ENCODE peak calls at places on chromosome 18, in seven cellular contexts. One of them, this sample, is unnamed.

GRCh38 chr18:10822457-10822856 is 296.6 kb downstream of the NAPG start:
- DNase-seq in NCI-H2081: no peak
- DNase-seq in CD8-positive, alpha-beta memory T cell: no peak
- DNase-seq in left ventricle myocardium superior: no peak
- DNase-seq in 8988T: no peak
- DNase-seq in SK-N-MC: peak
- DNase-seq in DMS53: no peak
- DNase-seq in this sample: no peak

GRCh38 chr18:62523631-62524442 is 1.0 kb downstream of the ZCCHC2 start:
- DNase-seq in NCI-H2081: peak
- DNase-seq in CD8-positive, alpha-beta memory T cell: peak
- DNase-seq in left ventricle myocardium superior: peak
- DNase-seq in 8988T: peak
- DNase-seq in SK-N-MC: no peak
- DNase-seq in DMS53: peak
- DNase-seq in this sample: no peak

GRCh38 chr18:48100168-48100495 is 169.7 kb upstream of the SMAD2 start:
- DNase-seq in NCI-H2081: no peak
- DNase-seq in CD8-positive, alpha-beta memory T cell: no peak
- DNase-seq in left ventricle myocardium superior: no peak
- DNase-seq in 8988T: no peak
- DNase-seq in SK-N-MC: no peak
- DNase-seq in DMS53: no peak
- DNase-seq in this sample: no peak

GRCh38 chr18:78734614-78734945 is 245.0 kb upstream of the SALL3 start:
- DNase-seq in NCI-H2081: no peak
- DNase-seq in CD8-positive, alpha-beta memory T cell: no peak
- DNase-seq in left ventricle myocardium superior: no peak
- DNase-seq in 8988T: no peak
- DNase-seq in SK-N-MC: no peak
- DNase-seq in DMS53: no peak
- DNase-seq in this sample: no peak

GRCh38 chr18:23239885-23240608 is 104.8 kb downstream of the CABLES1 start:
- DNase-seq in NCI-H2081: no peak
- DNase-seq in CD8-positive, alpha-beta memory T cell: no peak
- DNase-seq in left ventricle myocardium superior: no peak
- DNase-seq in 8988T: no peak
- DNase-seq in SK-N-MC: no peak
- DNase-seq in DMS53: no peak
- DNase-seq in this sample: no peak

GRCh38 chr18:22475426-22476100 is 57.8 kb upstream of the CTAGE1 start:
- DNase-seq in NCI-H2081: no peak
- DNase-seq in CD8-positive, alpha-beta memory T cell: no peak
- DNase-seq in left ventricle myocardium superior: no peak
- DNase-seq in 8988T: no peak
- DNase-seq in SK-N-MC: no peak
- DNase-seq in DMS53: no peak
- DNase-seq in this sample: no peak

GRCh38 chr18:13300796-13301195 is 82.2 kb downstream of the LDLRAD4 start:
- DNase-seq in NCI-H2081: no peak
- DNase-seq in CD8-positive, alpha-beta memory T cell: no peak
- DNase-seq in left ventricle myocardium superior: no peak
- DNase-seq in 8988T: no peak
- DNase-seq in SK-N-MC: no peak
- DNase-seq in DMS53: no peak
- DNase-seq in this sample: no peak

GRCh38 chr18:6521804-6522418 is 107.2 kb upstream of the L3MBTL4 start:
- DNase-seq in NCI-H2081: peak
- DNase-seq in CD8-positive, alpha-beta memory T cell: no peak
- DNase-seq in left ventricle myocardium superior: no peak
- DNase-seq in 8988T: no peak
- DNase-seq in SK-N-MC: no peak
- DNase-seq in DMS53: peak
- DNase-seq in this sample: no peak

GRCh38 chr18:46079336-46079735 is 7.3 kb upstream of the PSTPIP2 start:
- DNase-seq in NCI-H2081: no peak
- DNase-seq in CD8-positive, alpha-beta memory T cell: no peak
- DNase-seq in left ventricle myocardium superior: no peak
- DNase-seq in 8988T: no peak
- DNase-seq in SK-N-MC: no peak
- DNase-seq in DMS53: no peak
- DNase-seq in this sample: no peak

GRCh38 chr18:59660976-59661743 is 36.1 kb downstream of the CCBE1 start:
- DNase-seq in NCI-H2081: no peak
- DNase-seq in CD8-positive, alpha-beta memory T cell: no peak
- DNase-seq in left ventricle myocardium superior: no peak
- DNase-seq in 8988T: no peak
- DNase-seq in SK-N-MC: no peak
- DNase-seq in DMS53: no peak
- DNase-seq in this sample: no peak

GRCh38 chr18:58125183-58125582 is 81.2 kb downstream of the NEDD4L start:
- DNase-seq in NCI-H2081: no peak
- DNase-seq in CD8-positive, alpha-beta memory T cell: no peak
- DNase-seq in left ventricle myocardium superior: no peak
- DNase-seq in 8988T: no peak
- DNase-seq in SK-N-MC: no peak
- DNase-seq in DMS53: peak
- DNase-seq in this sample: no peak

GRCh38 chr18:76364282-76365259 is 130.5 kb downstream of the ZNF516 start:
- DNase-seq in NCI-H2081: no peak
- DNase-seq in CD8-positive, alpha-beta memory T cell: no peak
- DNase-seq in left ventricle myocardium superior: no peak
- DNase-seq in 8988T: no peak
- DNase-seq in SK-N-MC: no peak
- DNase-seq in DMS53: no peak
- DNase-seq in this sample: no peak

GRCh38 chr18:53796042-53796729 is 428.3 kb downstream of the MBD2 start:
- DNase-seq in NCI-H2081: no peak
- DNase-seq in CD8-positive, alpha-beta memory T cell: no peak
- DNase-seq in left ventricle myocardium superior: peak
- DNase-seq in 8988T: no peak
- DNase-seq in SK-N-MC: no peak
- DNase-seq in DMS53: peak
- DNase-seq in this sample: no peak

GRCh38 chr18:32167980-32168379 is 21.9 kb upstream of the MEP1B start:
- DNase-seq in NCI-H2081: no peak
- DNase-seq in CD8-positive, alpha-beta memory T cell: no peak
- DNase-seq in left ventricle myocardium superior: no peak
- DNase-seq in 8988T: no peak
- DNase-seq in SK-N-MC: no peak
- DNase-seq in DMS53: peak
- DNase-seq in this sample: no peak

GRCh38 chr18:49464718-49465598 is 4.5 kb upstream of the DYM start:
- DNase-seq in NCI-H2081: no peak
- DNase-seq in CD8-positive, alpha-beta memory T cell: no peak
- DNase-seq in left ventricle myocardium superior: no peak
- DNase-seq in 8988T: no peak
- DNase-seq in SK-N-MC: peak
- DNase-seq in DMS53: peak
- DNase-seq in this sample: no peak

GRCh38 chr18:75157851-75158250 is 51.1 kb downstream of the PTGR3 start:
- DNase-seq in NCI-H2081: no peak
- DNase-seq in CD8-positive, alpha-beta memory T cell: no peak
- DNase-seq in left ventricle myocardium superior: no peak
- DNase-seq in 8988T: no peak
- DNase-seq in SK-N-MC: no peak
- DNase-seq in DMS53: no peak
- DNase-seq in this sample: no peak

GRCh38 chr18:25420091-25420490 is 68.1 kb upstream of the ZNF521 start:
- DNase-seq in NCI-H2081: no peak
- DNase-seq in CD8-positive, alpha-beta memory T cell: no peak
- DNase-seq in left ventricle myocardium superior: no peak
- DNase-seq in 8988T: no peak
- DNase-seq in SK-N-MC: no peak
- DNase-seq in DMS53: no peak
- DNase-seq in this sample: no peak

GRCh38 chr18:55185391-55185790 is 226.1 kb upstream of the CCDC68 start:
- DNase-seq in NCI-H2081: no peak
- DNase-seq in CD8-positive, alpha-beta memory T cell: no peak
- DNase-seq in left ventricle myocardium superior: no peak
- DNase-seq in 8988T: no peak
- DNase-seq in SK-N-MC: no peak
- DNase-seq in DMS53: no peak
- DNase-seq in this sample: no peak

GRCh38 chr18:21167641-21168372 is 56.2 kb upstream of the ROCK1 start:
- DNase-seq in NCI-H2081: peak
- DNase-seq in CD8-positive, alpha-beta memory T cell: no peak
- DNase-seq in left ventricle myocardium superior: no peak
- DNase-seq in 8988T: no peak
- DNase-seq in SK-N-MC: no peak
- DNase-seq in DMS53: peak
- DNase-seq in this sample: no peak

GRCh38 chr18:54679318-54680149 is 88.5 kb downstream of the DYNAP start:
- DNase-seq in NCI-H2081: peak
- DNase-seq in CD8-positive, alpha-beta memory T cell: no peak
- DNase-seq in left ventricle myocardium superior: no peak
- DNase-seq in 8988T: no peak
- DNase-seq in SK-N-MC: peak
- DNase-seq in DMS53: peak
- DNase-seq in this sample: no peak

GRCh38 chr18:59249186-59249774 is 24.0 kb downstream of the RAX start:
- DNase-seq in NCI-H2081: peak
- DNase-seq in CD8-positive, alpha-beta memory T cell: no peak
- DNase-seq in left ventricle myocardium superior: no peak
- DNase-seq in 8988T: no peak
- DNase-seq in SK-N-MC: peak
- DNase-seq in DMS53: peak
- DNase-seq in this sample: no peak

GRCh38 chr18:46290440-46291020 is 186.3 kb downstream of the HAUS1 start:
- DNase-seq in NCI-H2081: no peak
- DNase-seq in CD8-positive, alpha-beta memory T cell: no peak
- DNase-seq in left ventricle myocardium superior: no peak
- DNase-seq in 8988T: no peak
- DNase-seq in SK-N-MC: no peak
- DNase-seq in DMS53: no peak
- DNase-seq in this sample: no peak

GRCh38 chr18:54215069-54215468 is 9.4 kb downstream of the MBD2 start:
- DNase-seq in NCI-H2081: no peak
- DNase-seq in CD8-positive, alpha-beta memory T cell: no peak
- DNase-seq in left ventricle myocardium superior: no peak
- DNase-seq in 8988T: no peak
- DNase-seq in SK-N-MC: no peak
- DNase-seq in DMS53: no peak
- DNase-seq in this sample: no peak

GRCh38 chr18:27411911-27412310 is 226.8 kb upstream of the CHST9 start:
- DNase-seq in NCI-H2081: no peak
- DNase-seq in CD8-positive, alpha-beta memory T cell: no peak
- DNase-seq in left ventricle myocardium superior: no peak
- DNase-seq in 8988T: no peak
- DNase-seq in SK-N-MC: no peak
- DNase-seq in DMS53: no peak
- DNase-seq in this sample: no peak

GRCh38 chr18:49723648-49724180 is 89.6 kb downstream of the ACAA2 start:
- DNase-seq in NCI-H2081: no peak
- DNase-seq in CD8-positive, alpha-beta memory T cell: no peak
- DNase-seq in left ventricle myocardium superior: no peak
- DNase-seq in 8988T: no peak
- DNase-seq in SK-N-MC: no peak
- DNase-seq in DMS53: no peak
- DNase-seq in this sample: no peak

GRCh38 chr18:57404345-57404744 is 30.8 kb upstream of the ONECUT2 start:
- DNase-seq in NCI-H2081: no peak
- DNase-seq in CD8-positive, alpha-beta memory T cell: no peak
- DNase-seq in left ventricle myocardium superior: no peak
- DNase-seq in 8988T: no peak
- DNase-seq in SK-N-MC: no peak
- DNase-seq in DMS53: peak
- DNase-seq in this sample: no peak

GRCh38 chr18:44848931-44849330 is 168.2 kb downstream of the SETBP1 start:
- DNase-seq in NCI-H2081: no peak
- DNase-seq in CD8-positive, alpha-beta memory T cell: no peak
- DNase-seq in left ventricle myocardium superior: no peak
- DNase-seq in 8988T: no peak
- DNase-seq in SK-N-MC: no peak
- DNase-seq in DMS53: no peak
- DNase-seq in this sample: no peak

This sample was measured in amygdala.